ENCODE peak calls at places on chromosomes 13 and 19, in seven cellular contexts. D is heart right ventricle, W is PC-9, N is breast epithelium, O is heart left ventricle, J is H1, H is lower lobe of right lung. M is an unnamed sample.

GRCh38 chr19:2888739-2889224 is 11.9 kb upstream of the ZNF57 start:
- DNase-seq in H (peak; percentile 53), J (no peak), O (peak; percentile 26), W (no peak), N (no peak), D (peak; percentile 33), M (no peak)

GRCh38 chr19:6261883-6262282 is 17.9 kb downstream of the MLLT1 start:
- DNase-seq in O (no peak), H (no peak), J (no peak), W (no peak), N (no peak), D (no peak), M (no peak)

GRCh38 chr19:12793290-12794195 is 2.3 kb downstream of the JUNB start:
- DNase-seq in W (peak; percentile 87), N (peak; percentile 94), D (peak; percentile 95), H (peak; percentile 94), O (peak; percentile 94), J (no peak), M (no peak)

GRCh38 chr13:70043685-70044084 is 63.9 kb upstream of the ATXN8OS start:
- DNase-seq in N (no peak), O (no peak), H (no peak), J (no peak), D (no peak), W (no peak), M (peak; percentile 41)

GRCh38 chr13:73722120-73722519 is 412.1 kb downstream of the KLF12 start:
- DNase-seq in W (peak; percentile 66), J (no peak), O (no peak), N (no peak), H (no peak), D (no peak), M (peak; percentile 81)

GRCh38 chr13:47211106-47211505 is 314.3 kb upstream of the HTR2A start:
- DNase-seq in D (no peak), H (no peak), J (peak; percentile 33), O (no peak), N (no peak), W (no peak), M (no peak)

GRCh38 chr13:19606152-19606551 is 27.3 kb upstream of the MPHOSPH8 start:
- DNase-seq in D (no peak), N (no peak), H (no peak), J (no peak), O (no peak), W (peak; percentile 37), M (no peak)

GRCh38 chr13:44755872-44756271 is 179.7 kb upstream of the TSC22D1 start:
- DNase-seq in N (no peak), D (no peak), O (no peak), W (peak; percentile 67), J (no peak), H (no peak), M (peak; percentile 76)

GRCh38 chr13:37945651-37946575 is 76.3 kb upstream of the TRPC4 start:
- DNase-seq in J (no peak), O (no peak), D (no peak), H (no peak), W (no peak), N (no peak), M (no peak)

GRCh38 chr13:100235311-100235901 is 146.5 kb downstream of the PCCA start:
- DNase-seq in J (no peak), H (no peak), D (no peak), N (no peak), O (no peak), W (peak; percentile 39), M (peak; percentile 10)

GRCh38 chr13:97505022-97505421 is 71.1 kb downstream of the RAP2A start:
- DNase-seq in J (no peak), O (no peak), D (no peak), H (no peak), N (no peak), W (no peak), M (no peak)

GRCh38 chr13:30569901-30570576 is 47.7 kb upstream of the USPL1 start:
- DNase-seq in D (no peak), W (peak; percentile 85), O (no peak), J (peak; percentile 36), N (no peak), H (no peak), M (peak; percentile 90)

GRCh38 chr13:76894401-76895110 is 8.4 kb upstream of the KCTD12 start:
- DNase-seq in W (no peak), J (no peak), N (no peak), D (no peak), H (no peak), O (no peak), M (no peak)

GRCh38 chr19:6092329-6093286 is 17.7 kb downstream of the RFX2 start:
- DNase-seq in D (peak; percentile 82), J (peak; percentile 34), W (peak; percentile 85), O (peak; percentile 79), H (peak; percentile 93), N (peak; percentile 82), M (peak; percentile 72)

GRCh38 chr19:15241259-15241658 is 9.0 kb upstream of the EPHX3 start:
- DNase-seq in N (no peak), W (no peak), O (no peak), J (no peak), D (no peak), H (no peak), M (no peak)

GRCh38 chr19:35960432-35960972 is 24.3 kb downstream of the LRFN3 start:
- DNase-seq in D (no peak), W (no peak), N (no peak), O (no peak), J (no peak), H (no peak), M (no peak)

GRCh38 chr19:44582581-44583265 is 30.6 kb upstream of the IGSF23 start:
- DNase-seq in H (no peak), N (no peak), W (no peak), O (no peak), J (peak; percentile 50), D (peak; percentile 31), M (no peak)

GRCh38 chr19:1455336-1456120 is 5.6 kb downstream of the APC2 start:
- DNase-seq in J (peak; percentile 90), O (peak; percentile 29), D (no peak), W (peak; percentile 91), H (no peak), N (no peak), M (no peak)

GRCh38 chr13:107266657-107267056 is 698.7 kb upstream of the ARGLU1 start:
- DNase-seq in J (no peak), H (no peak), O (no peak), W (no peak), D (no peak), N (no peak), M (no peak)

GRCh38 chr13:20287976-20288375 is 55.9 kb upstream of the GJB6 start:
- DNase-seq in W (no peak), O (no peak), J (no peak), H (no peak), D (no peak), N (no peak), M (no peak)

GRCh38 chr13:67061750-67062149 is 168.4 kb downstream of the PCDH9 start:
- DNase-seq in J (no peak), D (no peak), W (no peak), O (no peak), N (no peak), H (no peak), M (no peak)
- H3K4me3 ChIP-seq in J (no peak overlapping the region), D (no peak overlapping the region), W (no peak overlapping the region), O (no peak overlapping the region), N (no peak overlapping the region), H (no peak overlapping the region), M (no peak overlapping the region)

DNA sequence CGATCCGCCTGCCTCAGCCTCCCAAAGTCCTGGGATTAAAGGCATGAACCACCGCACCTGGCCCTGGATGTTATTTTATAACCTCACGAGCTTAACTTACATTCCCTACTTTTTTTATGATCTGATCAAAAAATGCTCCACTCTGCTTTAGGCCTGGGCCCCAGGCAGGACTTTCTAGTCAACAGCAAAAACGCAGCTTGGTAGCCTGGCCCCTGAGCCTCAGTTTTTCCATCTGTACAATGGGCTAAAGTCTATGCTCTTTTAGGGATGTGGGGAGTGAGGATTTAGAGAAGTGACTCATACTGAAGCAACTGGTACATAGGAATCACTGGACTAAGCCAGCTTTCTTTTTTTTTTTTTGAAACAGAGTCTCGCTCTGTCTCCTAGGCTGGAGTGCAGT is 11.9 kb upstream of the PIK3R2 start:
- DNase-seq in W (no peak), J (no peak), N (no peak), D (no peak), H (no peak), O (no peak), M (no peak)
- H3K36me3 ChIP-seq in W (no peaks in the 10 kb centered on the region), J (peaks cover 12% of the 10 kb centered on the region), N (no peaks in the 10 kb centered on the region), D (no peaks in the 10 kb centered on the region), H (peaks cover 83% of the 10 kb centered on the region), O (peaks cover 76% of the 10 kb centered on the region), M (peaks cover 1% of the 10 kb centered on the region)

GRCh38 chr19:48837586-48838191 is 1.4 kb upstream of the HSD17B14 start:
- DNase-seq in O (no peak), J (no peak), W (no peak), N (no peak), H (no peak), D (no peak), M (no peak)

GRCh38 chr19:48833977-48834376 is 2.3 kb downstream of the HSD17B14 start:
- DNase-seq in J (no peak), W (no peak), N (no peak), H (no peak), D (no peak), O (no peak), M (no peak)

GRCh38 chr19:48835734-48836088 is 580 bp downstream of the HSD17B14 start:
- DNase-seq in H (peak; percentile 95), W (peak; percentile 83), D (peak; percentile 93), O (peak; percentile 91), N (peak; percentile 95), J (peak; percentile 78), M (no peak)

GRCh38 chr19:48837081-48837524 is 812 bp upstream of the HSD17B14 start:
- DNase-seq in O (peak; percentile 85), D (peak; percentile 81), N (peak; percentile 65), W (peak; percentile 77), J (peak; percentile 74), H (peak; percentile 92), M (no peak)

DNA sequence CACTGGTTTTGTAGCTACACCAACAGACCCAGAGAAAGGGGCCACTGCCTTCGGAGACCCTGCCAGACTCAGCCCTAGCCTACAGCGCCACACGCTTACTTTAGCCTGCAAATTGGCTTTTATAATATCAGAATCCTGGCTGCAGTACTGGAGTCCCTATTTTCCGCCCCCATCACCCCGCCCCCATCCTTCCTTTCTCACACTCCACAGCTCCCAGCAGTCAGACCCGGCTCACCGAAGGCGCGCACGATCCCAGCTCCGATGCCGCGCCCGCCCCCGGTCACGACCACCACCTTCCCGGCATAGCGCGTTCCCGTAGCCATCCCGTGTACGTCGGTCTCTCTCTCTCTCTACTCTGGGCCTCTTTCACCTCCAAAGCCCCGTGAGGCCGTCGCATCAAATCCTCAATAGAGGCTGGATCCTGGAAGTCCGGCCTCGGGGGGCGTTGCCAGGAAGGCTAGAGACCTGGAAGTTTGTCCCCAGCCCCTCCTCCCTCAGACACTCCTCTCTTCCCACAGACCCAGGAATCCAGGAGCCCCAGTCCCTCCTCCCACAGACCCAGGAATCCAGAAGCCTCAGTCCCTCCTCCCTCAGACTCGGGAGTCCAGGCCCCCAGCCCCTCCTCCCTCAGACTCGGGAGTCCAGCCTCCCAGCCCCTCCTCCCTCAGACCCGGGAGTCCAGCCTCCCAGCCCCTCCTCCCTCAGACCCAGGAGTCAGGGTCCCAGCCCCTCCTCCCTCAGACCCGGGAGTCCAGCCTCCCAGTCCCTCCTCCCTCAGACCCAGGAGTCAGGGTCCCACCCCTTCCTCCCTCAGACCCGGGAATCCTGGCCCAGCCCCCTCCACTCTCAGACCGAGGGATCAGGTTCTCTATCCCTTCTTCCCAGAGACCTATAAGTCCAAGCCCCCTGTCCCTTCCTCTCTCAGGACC is at the start of gene HSD17B14:
- DNase-seq in J (peak; percentile 64), W (peak; percentile 68), D (no peak), N (no peak), H (no peak), O (no peak), M (no peak)
- TF ChIP-seq CTCF in J (no peak), W (peak; percentile 48), D (no peak), N (no peak), H (no peak), O (peak; percentile 5), M (no peak)

GRCh38 chr19:48638831-48639381 is 1.7 kb upstream of the DBP start:
- DNase-seq in N (no peak), H (no peak), W (no peak), D (no peak), J (no peak), O (peak; percentile 29), M (no peak)
- H3K4me3 ChIP-seq in N (peak overlapping the region; percentile 88), H (peak overlapping the region; percentile 84), W (no peak overlapping the region), D (no peak overlapping the region), J (peak overlapping the region; percentile 0), O (peak overlapping the region; percentile 80), M (no peak overlapping the region)

M was measured in kidney epithelial cell.